ENCODE peak calls at places on chromosomes 4 and X, in five cellular contexts. Z is activated T-helper 1 cell treated with anti-CD3 and anti-CD28 coated beads, Interleukin-12 subunit alpha, Interleukin-12 subunit beta, Interleukin-2, Interleukin-4 antibody, amounts not matched to agents 30 ng/mL and 10 ng/mL and 1 ng/mL, durations not matched to agents 14 hours and 24 hours and 36 hours; U is brain microvascular endothelial cell; L is OCI-M1; R is NCI-H524 treated with DMSO at 0.1 percent for 48 hours. F is an unnamed sample.
A peak's percentile ranks its signal among the peaks of the same experiment; 100 is the strongest.

GRCh38 chrX:101117701-101118100 is 19.7 kb downstream of the CENPI start:
- DNase-seq in Z (no peak), U (no peak), L (no peak), R (no peak), F (peak; percentile 1)

GRCh38 chr4:80407246-80407645 is 71.7 kb downstream of the CFAP299 start:
- DNase-seq in Z (no peak), U (peak; percentile 40), L (no peak), R (no peak), F (peak; percentile 87)

GRCh38 chr4:1012031-1012739 is 759 bp downstream of the FGFRL1 start:
- DNase-seq in Z (peak; percentile 8), U (no peak), L (peak; percentile 12), R (peak; percentile 11), F (peak; percentile 33)

GRCh38 chrX:51931761-51932160 is 38.3 kb downstream of the MAGED1 start:
- DNase-seq in Z (no peak), U (no peak), L (no peak), R (no peak), F (no peak)

GRCh38 chr4:15198070-15198727 is 195.9 kb downstream of the CPEB2 start:
- DNase-seq in Z (no peak), U (peak; percentile 55), L (no peak), R (no peak), F (peak; percentile 59)

GRCh38 chrX:135373357-135373756 is 48.4 kb upstream of the SMIM10L2A start:
- DNase-seq in Z (no peak), U (no peak), L (no peak), R (no peak), F (no peak)

GRCh38 chrX:107825698-107826285 is at the start of gene MID2:
- DNase-seq in Z (peak; percentile 16), U (no peak), L (no peak), R (no peak), F (no peak)

GRCh38 chrX:15142084-15142715 is 127.7 kb downstream of the ASB9 start:
- DNase-seq in Z (no peak), U (no peak), L (peak; percentile 77), R (no peak), F (no peak)

GRCh38 chr4:110869862-110870577 is 247.1 kb upstream of the PITX2 start:
- DNase-seq in Z (no peak), U (no peak), L (peak; percentile 46), R (no peak), F (no peak)

GRCh38 chrX:2848806-2849420 is 20.2 kb downstream of the GYG2 start:
- DNase-seq in Z (no peak), U (peak; percentile 73), L (no peak), R (no peak), F (peak; percentile 29)

GRCh38 chr4:122341906-122342305 is 36.9 kb upstream of the ADAD1 start:
- DNase-seq in Z (no peak), U (peak; percentile 81), L (peak; percentile 8), R (no peak), F (no peak)

GRCh38 chr4:122045533-122045932 is 93.7 kb upstream of the TRPC3 start:
- DNase-seq in Z (no peak), U (peak; percentile 92), L (peak; percentile 43), R (peak; percentile 70), F (peak; percentile 97)

GRCh38 chrX:3743821-3744439 is 30.5 kb upstream of the PRKX start:
- DNase-seq in Z (peak; percentile 4), U (no peak), L (peak; percentile 44), R (no peak), F (no peak)

GRCh38 chr4:76748649-76749048 is 149.3 kb downstream of the SOWAHB start:
- DNase-seq in Z (no peak), U (peak; percentile 36), L (peak; percentile 59), R (no peak), F (no peak)

GRCh38 chrX:99394450-99394849 is 1015.6 kb downstream of the PCDH19 start:
- DNase-seq in Z (no peak), U (no peak), L (peak; percentile 5), R (no peak), F (no peak)

GRCh38 chr4:2363056-2363719 is 55.3 kb downstream of the ZFYVE28 start:
- DNase-seq in Z (no peak), U (no peak), L (peak; percentile 23), R (no peak), F (no peak)

GRCh38 chr4:5467111-5467510 is 241.2 kb downstream of the EVC2 start:
- DNase-seq in Z (no peak), U (no peak), L (no peak), R (no peak), F (no peak)

GRCh38 chr4:99826016-99826415 is 9.4 kb downstream of the DAPP1 start:
- DNase-seq in Z (no peak), U (no peak), L (no peak), R (no peak), F (no peak)

GRCh38 chrX:42732506-42732905 is 45.5 kb downstream of the PPP1R2C start:
- DNase-seq in Z (no peak), U (peak; percentile 14), L (no peak), R (no peak), F (no peak)

GRCh38 chrX:151680805-151681204 is 14.5 kb upstream of the PRRG3 start:
- DNase-seq in Z (peak; percentile 13), U (peak; percentile 27), L (peak; percentile 72), R (no peak), F (peak; percentile 2)

F was measured in astrocyte of the cerebellum.